ENCODE peak calls at places on chromosomes 16 and 17, in nine cellular contexts. O is glutamatergic neuron; K is MCF 10A; S is activated CD4-positive, alpha-beta T cell treated with anti-CD3 and anti-CD28 coated beads for 24 hours; N is fibroblast of pulmonary artery; H is IMR-90; B is iris pigment epithelial cell; A is NCI-H2171 treated with DMSO at 0.1 percent for 48 hours; G is T-helper 1 cell. D is an unnamed sample.

GRCh38 chr17:77327181-77327565 is 186.4 kb downstream of the SEC14L1 start:
- DNase-seq in O (no peak), A (no peak), B (no peak), S (no peak), G (no peak), N (no peak), H (no peak), K (no peak), D (no peak)

GRCh38 chr17:27760069-27760885 is 40.1 kb downstream of the NOS2 start:
- DNase-seq in K (peak; percentile 51), G (peak; percentile 32), O (peak; percentile 89), S (peak; percentile 66), N (peak; percentile 48), B (peak; percentile 22), H (peak; percentile 14), A (peak; percentile 30), D (peak; percentile 13)

GRCh38 chr17:38748329-38749221 is at the start of gene PCGF2:
- DNase-seq in S (no peak), O (peak; percentile 96), K (peak; percentile 84), H (peak; percentile 89), B (peak; percentile 77), G (no peak), A (peak; percentile 91), N (peak; percentile 92), D (peak; percentile 88)

GRCh38 chr17:47982645-47983440 is 11.9 kb downstream of the CDK5RAP3 start:
- DNase-seq in G (no peak), O (no peak), H (no peak), A (no peak), N (no peak), K (no peak), B (no peak), S (no peak), D (peak; percentile 61)

GRCh38 chr17:78652024-78652423 is 74.8 kb upstream of the DNAH17 start:
- DNase-seq in B (no peak), O (no peak), G (no peak), K (no peak), H (no peak), N (no peak), S (no peak), A (no peak), D (no peak)

GRCh38 chr16:71623597-71623996 is 2.4 kb upstream of the MARVELD3 start:
- DNase-seq in G (no peak), N (no peak), K (no peak), H (no peak), A (no peak), B (no peak), S (no peak), O (no peak), D (no peak)

GRCh38 chr17:66695098-66695497 is 139.8 kb upstream of the CACNG5 start:
- DNase-seq in H (no peak), B (no peak), S (no peak), G (no peak), O (no peak), A (no peak), N (no peak), K (no peak), D (no peak)

GRCh38 chr17:40122944-40123810 is 1.4 kb downstream of the MSL1 start:
- DNase-seq in O (peak; percentile 75), A (peak; percentile 78), N (no peak), G (peak; percentile 65), B (no peak), S (no peak), K (peak; percentile 48), H (peak; percentile 30), D (peak; percentile 45)

GRCh38 chr17:31859487-31860008 is 504 bp upstream of the COPRS start:
- DNase-seq in O (no peak), H (no peak), A (no peak), K (no peak), B (no peak), S (no peak), N (no peak), G (no peak), D (peak; percentile 51)

GRCh38 chr16:1979271-1980025 is 1.8 kb downstream of the NOXO1 start:
- DNase-seq in K (peak; percentile 64), B (no peak), O (no peak), N (no peak), A (peak; percentile 32), H (no peak), S (no peak), G (no peak), D (peak; percentile 16)